ENCODE peak calls at places on chromosomes 4 and X, in ten cellular contexts. S is cardiac fibroblast; H is hepatocyte; D is substantia nigra; O is T-helper 1 cell; N is mesothelial cell of epicardium; L is stimulated activated naive CD8-positive, alpha-beta T cell treated with anti-CD3 and anti-CD28 coated beads, Interleukin-15, Interleukin-2, amounts not matched to agents 100 U/mL and 50 U/mL, for 24 hours; E is GF-D8; A is SW480; J is NCI-H1092 treated with DMSO at 0.1 percent for 48 hours. P is an unnamed sample.

GRCh38 chr4:154738426-154738825 is 5.4 kb upstream of the LRAT start:
- DNase-seq in L (no peak), A (no peak), O (no peak), S (peak), J (no peak), N (no peak), H (no peak), E (no peak), D (no peak), P (no peak)

GRCh38 chrX:48487362-48487785 is 11.4 kb downstream of the FTSJ1 start:
- DNase-seq in L (no peak), H (no peak), O (no peak), S (peak), N (no peak), J (no peak), E (no peak), A (peak), D (no peak), P (peak)

GRCh38 chr4:52864816-52865215 is 2.7 kb downstream of the RASL11B start:
- DNase-seq in N (no peak), E (no peak), O (no peak), J (peak), A (no peak), S (peak), H (peak), L (no peak), D (no peak), P (peak)

GRCh38 chr4:72275381-72275780 is 243.6 kb downstream of the NPFFR2 start:
- DNase-seq in O (no peak), A (no peak), L (no peak), E (no peak), D (no peak), J (no peak), H (no peak), S (no peak), N (no peak), P (no peak)

GRCh38 chrX:48520455-48520854 is 1.2 kb upstream of the EBP start:
- DNase-seq in D (no peak), E (no peak), O (no peak), S (no peak), A (no peak), J (no peak), H (no peak), L (no peak), N (no peak), P (no peak)

GRCh38 chr4:109383823-109384222 is 49.8 kb upstream of the SEC24B start:
- DNase-seq in N (no peak), H (no peak), O (no peak), A (no peak), D (no peak), L (no peak), J (no peak), S (no peak), E (no peak), P (no peak)

GRCh38 chrX:109373468-109373867 is 108.4 kb downstream of the GUCY2F start:
- DNase-seq in S (no peak), D (no peak), A (no peak), L (no peak), O (no peak), N (no peak), H (no peak), J (no peak), E (no peak), P (no peak)

GRCh38 chrX:133741303-133741702 is 244.1 kb downstream of the GPC3 start:
- DNase-seq in H (no peak), S (peak), A (no peak), O (no peak), L (no peak), N (no peak), J (no peak), D (no peak), E (no peak), P (no peak)

GRCh38 chrX:12946838-12947544 is 27.9 kb upstream of the TMSB4X start:
- DNase-seq in S (peak), J (peak), L (peak), D (no peak), E (peak), O (peak), H (peak), A (peak), N (no peak), P (peak)

GRCh38 chr4:120084327-120084726 is 17.7 kb upstream of the MAD2L1 start:
- DNase-seq in H (no peak), O (no peak), A (no peak), N (no peak), S (no peak), J (no peak), D (no peak), L (no peak), E (no peak), P (no peak)

GRCh38 chrX:10483191-10483808 is 137.1 kb downstream of the MID1 start:
- DNase-seq in L (no peak), E (no peak), S (no peak), H (no peak), A (no peak), O (no peak), J (no peak), D (no peak), N (no peak), P (no peak)

GRCh38 chrX:68332156-68332823 is 101.0 kb downstream of the OPHN1 start:
- DNase-seq in A (no peak), D (no peak), N (no peak), E (no peak), S (peak), O (no peak), H (no peak), J (no peak), L (no peak), P (peak)

GRCh38 chr4:183681119-183681518 is 22.0 kb downstream of the TRAPPC11 start:
- DNase-seq in H (no peak), D (no peak), L (no peak), A (no peak), J (no peak), E (no peak), N (no peak), O (no peak), S (no peak), P (no peak)

GRCh38 chr4:149120331-149121014 is 678.3 kb upstream of the NR3C2 start:
- DNase-seq in J (no peak), N (no peak), A (no peak), D (no peak), O (no peak), E (no peak), S (peak), L (no peak), H (no peak), P (peak)

P was measured in adipocyte.